ENCODE peak calls at places on chromosomes 16 and 17, in ten cellular contexts. D, J, L, R, P, X, Z, G, T and V are unnamed samples.

GRCh38 chr17:49387374-49388289 is 25.6 kb upstream of the ZNF652 start:
- DNase-seq in D (no peak), J (no peak), L (no peak), R (no peak), P (no peak), X (no peak), Z (no peak), G (no peak), T (no peak), V (no peak)

GRCh38 chr16:53600076-53600475 is 97.1 kb upstream of the AKTIP start:
- DNase-seq in D (no peak), J (peak), L (no peak), R (no peak), P (no peak), X (no peak), Z (no peak), G (no peak), T (no peak), V (no peak)

GRCh38 chr17:1592751-1593629 is 30.4 kb upstream of the PITPNA start:
- DNase-seq in D (no peak), J (no peak), L (no peak), R (no peak), P (no peak), X (no peak), Z (no peak), G (no peak), T (no peak), V (no peak)

GRCh38 chr17:39923836-39924690 is 3.3 kb downstream of the ORMDL3 start:
- DNase-seq in D (peak), J (peak), L (no peak), R (no peak), P (no peak), X (no peak), Z (no peak), G (peak), T (no peak), V (no peak)

GRCh38 chr17:4859816-4860625 is 26.9 kb downstream of the MINK1 start:
- DNase-seq in D (no peak), J (no peak), L (no peak), R (no peak), P (no peak), X (no peak), Z (no peak), G (no peak), T (no peak), V (no peak)

GRCh38 chr17:43028221-43028861 is 3.3 kb downstream of the RND2 start:
- DNase-seq in D (no peak), J (no peak), L (no peak), R (no peak), P (no peak), X (no peak), Z (no peak), G (no peak), T (no peak), V (no peak)

GRCh38 chr16:56950881-56951771 is 10.6 kb upstream of the CETP start:
- DNase-seq in D (peak), J (peak), L (no peak), R (peak), P (peak), X (no peak), Z (no peak), G (no peak), T (no peak), V (no peak)

GRCh38 chr17:68705331-68706166 is 104.4 kb upstream of the FAM20A start:
- DNase-seq in D (no peak), J (peak), L (no peak), R (no peak), P (no peak), X (peak), Z (no peak), G (peak), T (no peak), V (no peak)

GRCh38 chr17:63224644-63225043 is 221.5 kb downstream of the CYB561 start:
- DNase-seq in D (no peak), J (no peak), L (no peak), R (no peak), P (no peak), X (no peak), Z (no peak), G (no peak), T (no peak), V (no peak)